ENCODE peak calls at places on chromosomes 4 and X, in nine cellular contexts. One of them, this sample, is unnamed.

GRCh38 chrX:152450076-152450475 is 1.0 kb downstream of the GABRA3 start:
- DNase-seq in neural crest cell: no peak
- DNase-seq in lower lobe of right lung: no peak
- DNase-seq in HFF-Myc: no peak
- DNase-seq in astrocyte: no peak
- DNase-seq in hepatocyte: no peak
- DNase-seq in astrocyte of the spinal cord: no peak
- DNase-seq in fibroblast of mammary gland: no peak
- DNase-seq in ascending aorta: no peak
- DNase-seq in this sample: no peak

GRCh38 chrX:115561605-115562491 is 874 bp downstream of the PLS3 start:
- DNase-seq in neural crest cell: peak; percentile 49
- DNase-seq in lower lobe of right lung: peak; percentile 66
- DNase-seq in HFF-Myc: no peak
- DNase-seq in astrocyte: no peak
- DNase-seq in hepatocyte: peak; percentile 80
- DNase-seq in astrocyte of the spinal cord: peak; percentile 42
- DNase-seq in fibroblast of mammary gland: peak; percentile 34
- DNase-seq in ascending aorta: no peak
- DNase-seq in this sample: no peak

GRCh38 chrX:22300130-22300529 is 27.4 kb downstream of the CBLL2 start:
- DNase-seq in neural crest cell: no peak
- DNase-seq in lower lobe of right lung: no peak
- DNase-seq in HFF-Myc: no peak
- DNase-seq in astrocyte: peak; percentile 68
- DNase-seq in hepatocyte: peak; percentile 31
- DNase-seq in astrocyte of the spinal cord: peak; percentile 71
- DNase-seq in fibroblast of mammary gland: peak; percentile 51
- DNase-seq in ascending aorta: no peak
- DNase-seq in this sample: peak; percentile 65

GRCh38 chr4:137543650-137544049 is 11.4 kb upstream of the PCDH18 start:
- DNase-seq in neural crest cell: no peak
- DNase-seq in lower lobe of right lung: no peak
- DNase-seq in HFF-Myc: no peak
- DNase-seq in astrocyte: no peak
- DNase-seq in hepatocyte: no peak
- DNase-seq in astrocyte of the spinal cord: no peak
- DNase-seq in fibroblast of mammary gland: no peak
- DNase-seq in ascending aorta: no peak
- DNase-seq in this sample: no peak

GRCh38 chrX:69501433-69501832 is 2.7 kb upstream of the NALF2 start:
- DNase-seq in neural crest cell: peak; percentile 34
- DNase-seq in lower lobe of right lung: no peak
- DNase-seq in HFF-Myc: no peak
- DNase-seq in astrocyte: no peak
- DNase-seq in hepatocyte: no peak
- DNase-seq in astrocyte of the spinal cord: no peak
- DNase-seq in fibroblast of mammary gland: peak; percentile 18
- DNase-seq in ascending aorta: no peak
- DNase-seq in this sample: no peak

GRCh38 chrX:46770817-46771163 is 11.9 kb upstream of the SLC9A7 start:
- DNase-seq in neural crest cell: no peak
- DNase-seq in lower lobe of right lung: no peak
- DNase-seq in HFF-Myc: no peak
- DNase-seq in astrocyte: peak; percentile 91
- DNase-seq in hepatocyte: no peak
- DNase-seq in astrocyte of the spinal cord: peak; percentile 83
- DNase-seq in fibroblast of mammary gland: peak; percentile 91
- DNase-seq in ascending aorta: no peak
- DNase-seq in this sample: peak; percentile 88

GRCh38 chr4:47525154-47525819 is 40.2 kb downstream of the ATP10D start:
- DNase-seq in neural crest cell: no peak
- DNase-seq in lower lobe of right lung: no peak
- DNase-seq in HFF-Myc: peak; percentile 64
- DNase-seq in astrocyte: peak; percentile 98
- DNase-seq in hepatocyte: peak; percentile 11
- DNase-seq in astrocyte of the spinal cord: peak; percentile 93
- DNase-seq in fibroblast of mammary gland: peak; percentile 94
- DNase-seq in ascending aorta: no peak
- DNase-seq in this sample: peak; percentile 88

GRCh38 chr4:3442959-3443749 is 1.4 kb downstream of the HGFAC start:
- DNase-seq in neural crest cell: peak; percentile 61
- DNase-seq in lower lobe of right lung: no peak
- DNase-seq in HFF-Myc: no peak
- DNase-seq in astrocyte: no peak
- DNase-seq in hepatocyte: peak; percentile 64
- DNase-seq in astrocyte of the spinal cord: no peak
- DNase-seq in fibroblast of mammary gland: peak; percentile 11
- DNase-seq in ascending aorta: no peak
- DNase-seq in this sample: no peak

GRCh38 chr4:105709081-105709450 is 482 bp downstream of the GSTCD start:
- DNase-seq in neural crest cell: no peak
- DNase-seq in lower lobe of right lung: no peak
- DNase-seq in HFF-Myc: no peak
- DNase-seq in astrocyte: peak; percentile 11
- DNase-seq in hepatocyte: peak; percentile 43
- DNase-seq in astrocyte of the spinal cord: peak; percentile 24
- DNase-seq in fibroblast of mammary gland: peak; percentile 15
- DNase-seq in ascending aorta: no peak
- DNase-seq in this sample: no peak

GRCh38 chr4:128513664-128514484 is 226.3 kb upstream of the PGRMC2 start:
- DNase-seq in neural crest cell: no peak
- DNase-seq in lower lobe of right lung: no peak
- DNase-seq in HFF-Myc: no peak
- DNase-seq in astrocyte: peak; percentile 7
- DNase-seq in hepatocyte: no peak
- DNase-seq in astrocyte of the spinal cord: peak; percentile 69
- DNase-seq in fibroblast of mammary gland: no peak
- DNase-seq in ascending aorta: no peak
- DNase-seq in this sample: no peak

GRCh38 chrX:145817666-145818521 is at the start of gene SLITRK2:
- DNase-seq in neural crest cell: peak; percentile 10
- DNase-seq in lower lobe of right lung: no peak
- DNase-seq in HFF-Myc: no peak
- DNase-seq in astrocyte: no peak
- DNase-seq in hepatocyte: peak; percentile 14
- DNase-seq in astrocyte of the spinal cord: peak; percentile 25
- DNase-seq in fibroblast of mammary gland: peak; percentile 1
- DNase-seq in ascending aorta: no peak
- DNase-seq in this sample: no peak

GRCh38 chr4:102500371-102501175 is 586 bp upstream of the NFKB1 start:
- DNase-seq in neural crest cell: peak; percentile 48
- DNase-seq in lower lobe of right lung: peak; percentile 72
- DNase-seq in HFF-Myc: no peak
- DNase-seq in astrocyte: peak; percentile 49
- DNase-seq in hepatocyte: peak; percentile 69
- DNase-seq in astrocyte of the spinal cord: peak; percentile 51
- DNase-seq in fibroblast of mammary gland: peak; percentile 38
- DNase-seq in ascending aorta: no peak
- DNase-seq in this sample: peak; percentile 34
- TF ChIP-seq CTCF in neural crest cell: no peak
- TF ChIP-seq CTCF in lower lobe of right lung: peak; percentile 7
- TF ChIP-seq CTCF in HFF-Myc: no peak
- TF ChIP-seq CTCF in astrocyte: no peak
- TF ChIP-seq CTCF in hepatocyte: no peak
- TF ChIP-seq CTCF in astrocyte of the spinal cord: no peak
- TF ChIP-seq CTCF in fibroblast of mammary gland: no peak
- TF ChIP-seq CTCF in ascending aorta: no peak
- TF ChIP-seq CTCF in this sample: no peak

GRCh38 chr4:81919238-81919637 is 447.5 kb upstream of the RASGEF1B start:
- DNase-seq in neural crest cell: no peak
- DNase-seq in lower lobe of right lung: no peak
- DNase-seq in HFF-Myc: no peak
- DNase-seq in astrocyte: no peak
- DNase-seq in hepatocyte: peak; percentile 34
- DNase-seq in astrocyte of the spinal cord: no peak
- DNase-seq in fibroblast of mammary gland: peak; percentile 10
- DNase-seq in ascending aorta: no peak
- DNase-seq in this sample: no peak
- TF ChIP-seq CTCF in neural crest cell: peak; percentile 54
- TF ChIP-seq CTCF in lower lobe of right lung: no peak
- TF ChIP-seq CTCF in HFF-Myc: peak; percentile 17
- TF ChIP-seq CTCF in astrocyte: no peak
- TF ChIP-seq CTCF in hepatocyte: peak; percentile 38
- TF ChIP-seq CTCF in astrocyte of the spinal cord: peak; percentile 18
- TF ChIP-seq CTCF in fibroblast of mammary gland: peak; percentile 16
- TF ChIP-seq CTCF in ascending aorta: no peak
- TF ChIP-seq CTCF in this sample: no peak

GRCh38 chr4:119289313-119289712 is 32.6 kb downstream of the FABP2 start:
- DNase-seq in neural crest cell: no peak
- DNase-seq in lower lobe of right lung: no peak
- DNase-seq in HFF-Myc: no peak
- DNase-seq in astrocyte: no peak
- DNase-seq in hepatocyte: no peak
- DNase-seq in astrocyte of the spinal cord: no peak
- DNase-seq in fibroblast of mammary gland: no peak
- DNase-seq in ascending aorta: no peak
- DNase-seq in this sample: no peak

GRCh38 chr4:119284876-119285611 is 36.9 kb downstream of the FABP2 start:
- DNase-seq in neural crest cell: no peak
- DNase-seq in lower lobe of right lung: no peak
- DNase-seq in HFF-Myc: no peak
- DNase-seq in astrocyte: peak; percentile 6
- DNase-seq in hepatocyte: peak; percentile 11
- DNase-seq in astrocyte of the spinal cord: peak; percentile 38
- DNase-seq in fibroblast of mammary gland: peak; percentile 32
- DNase-seq in ascending aorta: no peak
- DNase-seq in this sample: peak; percentile 30

GRCh38 chr4:119281374-119281773 is 40.6 kb downstream of the FABP2 start:
- DNase-seq in neural crest cell: no peak
- DNase-seq in lower lobe of right lung: no peak
- DNase-seq in HFF-Myc: no peak
- DNase-seq in astrocyte: no peak
- DNase-seq in hepatocyte: no peak
- DNase-seq in astrocyte of the spinal cord: no peak
- DNase-seq in fibroblast of mammary gland: no peak
- DNase-seq in ascending aorta: no peak
- DNase-seq in this sample: no peak

GRCh38 chr4:119290598-119290997 is 31.3 kb downstream of the FABP2 start:
- DNase-seq in neural crest cell: no peak
- DNase-seq in lower lobe of right lung: no peak
- DNase-seq in HFF-Myc: no peak
- DNase-seq in astrocyte: no peak
- DNase-seq in hepatocyte: peak; percentile 15
- DNase-seq in astrocyte of the spinal cord: no peak
- DNase-seq in fibroblast of mammary gland: no peak
- DNase-seq in ascending aorta: no peak
- DNase-seq in this sample: no peak

GRCh38 chr4:119286377-119287002 is 35.4 kb downstream of the FABP2 start:
- DNase-seq in neural crest cell: no peak
- DNase-seq in lower lobe of right lung: no peak
- DNase-seq in HFF-Myc: no peak
- DNase-seq in astrocyte: peak; percentile 66
- DNase-seq in hepatocyte: peak; percentile 64
- DNase-seq in astrocyte of the spinal cord: peak; percentile 88
- DNase-seq in fibroblast of mammary gland: peak; percentile 83
- DNase-seq in ascending aorta: no peak
- DNase-seq in this sample: peak; percentile 64
- TF ChIP-seq CTCF in neural crest cell: peak; percentile 80
- TF ChIP-seq CTCF in lower lobe of right lung: peak; percentile 64
- TF ChIP-seq CTCF in HFF-Myc: peak; percentile 28
- TF ChIP-seq CTCF in astrocyte: peak; percentile 55
- TF ChIP-seq CTCF in hepatocyte: peak; percentile 62
- TF ChIP-seq CTCF in astrocyte of the spinal cord: peak; percentile 44
- TF ChIP-seq CTCF in fibroblast of mammary gland: peak; percentile 53
- TF ChIP-seq CTCF in ascending aorta: peak; percentile 71
- TF ChIP-seq CTCF in this sample: peak; percentile 84

GRCh38 chrX:102546818-102547493 is 30.4 kb upstream of the TMSB15A start:
- DNase-seq in neural crest cell: no peak
- DNase-seq in lower lobe of right lung: no peak
- DNase-seq in HFF-Myc: no peak
- DNase-seq in astrocyte: no peak
- DNase-seq in hepatocyte: no peak
- DNase-seq in astrocyte of the spinal cord: no peak
- DNase-seq in fibroblast of mammary gland: no peak
- DNase-seq in ascending aorta: no peak
- DNase-seq in this sample: no peak
- TF ChIP-seq CTCF in neural crest cell: no peak
- TF ChIP-seq CTCF in lower lobe of right lung: no peak
- TF ChIP-seq CTCF in HFF-Myc: no peak
- TF ChIP-seq CTCF in astrocyte: no peak
- TF ChIP-seq CTCF in hepatocyte: no peak
- TF ChIP-seq CTCF in astrocyte of the spinal cord: no peak
- TF ChIP-seq CTCF in fibroblast of mammary gland: no peak
- TF ChIP-seq CTCF in ascending aorta: no peak
- TF ChIP-seq CTCF in this sample: no peak

GRCh38 chr4:53591372-53591892 is at the start of gene LNX1:
- DNase-seq in neural crest cell: no peak
- DNase-seq in lower lobe of right lung: peak; percentile 88
- DNase-seq in HFF-Myc: no peak
- DNase-seq in astrocyte: no peak
- DNase-seq in hepatocyte: peak; percentile 97
- DNase-seq in astrocyte of the spinal cord: no peak
- DNase-seq in fibroblast of mammary gland: no peak
- DNase-seq in ascending aorta: no peak
- DNase-seq in this sample: no peak
- TF ChIP-seq CTCF in neural crest cell: no peak
- TF ChIP-seq CTCF in lower lobe of right lung: no peak
- TF ChIP-seq CTCF in HFF-Myc: no peak
- TF ChIP-seq CTCF in astrocyte: no peak
- TF ChIP-seq CTCF in hepatocyte: peak; percentile 23
- TF ChIP-seq CTCF in astrocyte of the spinal cord: no peak
- TF ChIP-seq CTCF in fibroblast of mammary gland: no peak
- TF ChIP-seq CTCF in ascending aorta: no peak
- TF ChIP-seq CTCF in this sample: no peak

DNA sequence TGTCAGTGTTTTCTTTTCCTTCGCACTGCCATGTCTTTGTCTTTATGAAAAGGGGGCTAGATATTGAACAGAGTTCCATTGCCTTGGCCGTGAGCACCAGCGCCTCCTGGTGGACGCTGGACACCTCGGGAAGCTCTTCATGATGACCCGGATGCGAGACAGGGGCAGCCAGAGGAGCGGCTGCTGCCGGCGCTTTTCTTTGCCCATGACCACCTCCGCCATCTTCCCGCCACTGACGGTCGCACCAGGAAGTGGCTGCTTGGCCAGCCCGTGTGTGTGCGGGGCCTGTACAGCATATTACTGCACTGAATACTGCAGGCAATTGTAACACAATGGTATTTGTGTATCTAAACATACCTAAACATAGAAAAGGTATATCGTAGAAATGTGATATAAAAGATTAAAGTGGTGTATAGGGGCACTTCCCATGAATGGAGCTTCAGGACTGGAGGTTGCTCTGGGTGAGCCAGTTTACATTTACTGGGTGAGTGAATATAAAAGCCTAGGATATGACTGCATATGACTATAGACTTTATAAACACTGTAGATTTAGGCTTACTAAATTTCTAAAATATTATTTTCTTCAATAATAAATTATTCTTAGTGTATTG is 15.8 kb upstream of the GRIA2 start:
- DNase-seq in neural crest cell: peak; percentile 29
- DNase-seq in lower lobe of right lung: peak; percentile 56
- DNase-seq in HFF-Myc: no peak
- DNase-seq in astrocyte: no peak
- DNase-seq in hepatocyte: peak; percentile 31
- DNase-seq in astrocyte of the spinal cord: no peak
- DNase-seq in fibroblast of mammary gland: peak; percentile 19
- DNase-seq in ascending aorta: no peak
- DNase-seq in this sample: no peak
- TF ChIP-seq CTCF in neural crest cell: peak; percentile 55
- TF ChIP-seq CTCF in lower lobe of right lung: peak; percentile 51
- TF ChIP-seq CTCF in HFF-Myc: peak; percentile 63
- TF ChIP-seq CTCF in astrocyte: peak; percentile 7
- TF ChIP-seq CTCF in hepatocyte: peak; percentile 30
- TF ChIP-seq CTCF in astrocyte of the spinal cord: peak; percentile 43
- TF ChIP-seq CTCF in fibroblast of mammary gland: peak; percentile 49
- TF ChIP-seq CTCF in ascending aorta: peak; percentile 31
- TF ChIP-seq CTCF in this sample: peak; percentile 73

GRCh38 chrX:2967998-2968909 is 38.1 kb upstream of the ARSH start:
- DNase-seq in neural crest cell: peak; percentile 46
- DNase-seq in lower lobe of right lung: no peak
- DNase-seq in HFF-Myc: no peak
- DNase-seq in astrocyte: peak; percentile 70
- DNase-seq in hepatocyte: no peak
- DNase-seq in astrocyte of the spinal cord: peak; percentile 79
- DNase-seq in fibroblast of mammary gland: peak; percentile 55
- DNase-seq in ascending aorta: no peak
- DNase-seq in this sample: no peak
- TF ChIP-seq CTCF in neural crest cell: no peak
- TF ChIP-seq CTCF in lower lobe of right lung: no peak
- TF ChIP-seq CTCF in HFF-Myc: no peak
- TF ChIP-seq CTCF in astrocyte: no peak
- TF ChIP-seq CTCF in hepatocyte: no peak
- TF ChIP-seq CTCF in astrocyte of the spinal cord: no peak
- TF ChIP-seq CTCF in fibroblast of mammary gland: no peak
- TF ChIP-seq CTCF in ascending aorta: peak; percentile 7
- TF ChIP-seq CTCF in this sample: no peak